ENCODE peak calls at places on chromosome 5, in five cellular contexts. E is lung microvascular endothelial cell, Z is fibroblast of pulmonary artery, M is H54, F is LoVo. W is an unnamed sample.

GRCh38 chr5:36728697-36729543 is 122.5 kb downstream of the SLC1A3 start:
- DNase-seq in F (peak; percentile 80), Z (peak; percentile 85), M (peak; percentile 33), E (peak; percentile 71), W (no peak)

GRCh38 chr5:136094189-136094912 is 38.3 kb upstream of the SMAD5 start:
- DNase-seq in F (peak; percentile 61), E (no peak), M (no peak), Z (peak; percentile 23), W (no peak)

GRCh38 chr5:31733365-31733764 is 94.4 kb downstream of the PDZD2 start:
- DNase-seq in F (no peak), Z (no peak), E (no peak), M (no peak), W (no peak)

GRCh38 chr5:117054808-117055398 is 480.3 kb upstream of the SEMA6A start:
- DNase-seq in M (no peak), Z (no peak), F (no peak), E (no peak), W (no peak)

GRCh38 chr5:139838381-139839197 is 43.0 kb downstream of the PSD2 start:
- DNase-seq in Z (no peak), M (no peak), F (no peak), E (no peak), W (no peak)

GRCh38 chr5:160165137-160166068 is 46.2 kb upstream of the PWWP2A start:
- DNase-seq in Z (peak; percentile 98), M (peak; percentile 75), E (peak; percentile 93), F (peak; percentile 94), W (peak; percentile 99)

GRCh38 chr5:128927644-128928043 is 37.6 kb upstream of the SLC27A6 start:
- DNase-seq in Z (peak; percentile 20), M (no peak), E (peak; percentile 62), F (no peak), W (no peak)

GRCh38 chr5:36136581-36136980 is 15.1 kb downstream of the LMBRD2 start:
- DNase-seq in M (no peak), E (no peak), Z (no peak), F (no peak), W (no peak)

GRCh38 chr5:139246394-139246793 is 47.1 kb upstream of the MATR3 start:
- DNase-seq in E (peak; percentile 58), Z (peak; percentile 57), F (no peak), M (peak; percentile 86), W (no peak)

GRCh38 chr5:138662599-138662998 is 87.4 kb upstream of the HSPA9 start:
- DNase-seq in E (no peak), F (no peak), M (no peak), Z (no peak), W (no peak)

GRCh38 chr5:55440188-55440646 is 94.5 kb downstream of the PLPP1 start:
- DNase-seq in F (no peak), Z (peak; percentile 57), E (no peak), M (no peak), W (no peak)

GRCh38 chr5:178989311-178989710 is 5.8 kb downstream of the GRM6 start:
- DNase-seq in M (no peak), E (no peak), F (no peak), Z (no peak), W (no peak)

GRCh38 chr5:152556779-152557178 is 151.7 kb upstream of the NMUR2 start:
- DNase-seq in F (no peak), E (no peak), Z (no peak), M (no peak), W (no peak)

GRCh38 chr5:72189135-72189534 is 81.9 kb downstream of the MAP1B start:
- DNase-seq in M (no peak), E (peak; percentile 17), Z (no peak), F (no peak), W (no peak)

GRCh38 chr5:87347272-87347671 is 65.5 kb downstream of the CCNH start:
- DNase-seq in M (no peak), F (no peak), E (no peak), Z (no peak), W (no peak)

GRCh38 chr5:16856531-16856930 is 79.6 kb downstream of the MYO10 start:
- DNase-seq in F (no peak), Z (peak; percentile 43), E (peak; percentile 13), M (peak; percentile 58), W (no peak)

GRCh38 chr5:132327278-132327959 is 33.2 kb downstream of the SLC22A4 start:
- DNase-seq in Z (peak; percentile 50), E (no peak), F (no peak), M (no peak), W (no peak)

W was measured in SJSA1.